ENCODE peak calls at places on chromosomes 13 and 19, in six cellular contexts. O is tibial artery, F is sigmoid colon, B is neuronal stem cell, I is neural progenitor cell, X is lower lobe of right lung. A is an unnamed sample. For H3K4me1, the result is how much of the 10 kb centered on the place peaks cover.

GRCh38 chr13:99119686-99120085 is 81.0 kb upstream of the UBAC2 start:
- DNase-seq in O (no peak), F (no peak), B (no peak), I (no peak), X (no peak), A (no peak)

GRCh38 chr19:38862321-38863059 is 12.7 kb upstream of the HNRNPL start:
- DNase-seq in O (no peak), F (peak), B (no peak), I (peak), X (no peak), A (peak)

GRCh38 chr19:45352471-45352870 is 11.9 kb downstream of the KLC3 start:
- DNase-seq in O (no peak), F (no peak), B (no peak), I (no peak), X (no peak), A (no peak)

GRCh38 chr13:32476021-32476731 is 48.2 kb upstream of the N4BP2L1 start:
- DNase-seq in O (no peak), F (no peak), B (no peak), I (no peak), X (no peak), A (no peak)

GRCh38 chr13:99396446-99396845 is 89.2 kb upstream of the GPR183 start:
- DNase-seq in O (peak), F (no peak), B (no peak), I (no peak), X (no peak), A (no peak)

GRCh38 chr19:55116232-55117062 is 990 bp downstream of the PPP1R12C start:
- DNase-seq in O (peak), F (peak), B (no peak), I (peak), X (peak), A (peak)

GRCh38 chr13:83880275-83881027 is 1.8 kb downstream of the SLITRK1 start:
- DNase-seq in O (no peak), F (no peak), B (no peak), I (peak), X (no peak), A (no peak)

GRCh38 chr19:33177417-33177976 is 16.6 kb upstream of the LRP3 start:
- DNase-seq in O (no peak), F (peak), B (no peak), I (peak), X (no peak), A (no peak)

GRCh38 chr19:44212865-44213346 is 574 bp downstream of the ZNF227 start:
- DNase-seq in O (no peak), F (no peak), B (no peak), I (peak), X (no peak), A (peak)

GRCh38 chr19:1749373-1750342 is 3.6 kb upstream of the ONECUT3 start:
- DNase-seq in O (no peak), F (no peak), B (no peak), I (peak), X (no peak), A (no peak)

GRCh38 chr19:3683405-3683865 is 16.8 kb downstream of the PIP5K1C start:
- DNase-seq in O (no peak), F (no peak), B (no peak), I (peak), X (no peak), A (peak)

GRCh38 chr13:85825454-85825853 is 26.2 kb upstream of the SLITRK6 start:
- DNase-seq in O (no peak), F (no peak), B (no peak), I (no peak), X (no peak), A (no peak)

GRCh38 chr13:33453911-33454310 is 168.4 kb upstream of the STARD13 start:
- DNase-seq in O (no peak), F (no peak), B (no peak), I (no peak), X (no peak), A (no peak)

GRCh38 chr19:15902254-15902653 is 4.4 kb upstream of the CYP4F2 start:
- DNase-seq in O (no peak), F (no peak), B (no peak), I (no peak), X (no peak), A (no peak)

GRCh38 chr19:12346896-12347295 is 13.5 kb upstream of the ZNF563 start:
- DNase-seq in O (no peak), F (no peak), B (no peak), I (no peak), X (no peak), A (no peak)

GRCh38 chr13:76004411-76004810 is 368.3 kb downstream of the LMO7 start:
- DNase-seq in O (no peak), F (no peak), B (no peak), I (no peak), X (no peak), A (no peak)

GRCh38 chr19:7337380-7338194 is 11.2 kb upstream of the ARHGEF18 start:
- DNase-seq in O (peak), F (peak), B (no peak), I (no peak), X (peak), A (no peak)

GRCh38 chr19:39890755-39891551 is 43.5 kb downstream of the FCGBP start:
- DNase-seq in O (peak), F (no peak), B (no peak), I (no peak), X (no peak), A (no peak)

GRCh38 chr19:13031917-13032623 is 36.8 kb downstream of the NFIX start:
- DNase-seq in O (no peak), F (no peak), B (no peak), I (peak), X (no peak), A (no peak)

GRCh38 chr19:2982983-2983350 is 5.6 kb downstream of the TLE6 start:
- DNase-seq in O (peak), F (peak), B (no peak), I (peak), X (peak), A (peak)

GRCh38 chr13:25203256-25203794 is 31.2 kb upstream of the AMER2 start:
- DNase-seq in O (no peak), F (no peak), B (no peak), I (no peak), X (no peak), A (no peak)

GRCh38 chr13:20567881-20568528 is 1.0 kb downstream of the IFT88 start:
- DNase-seq in O (no peak), F (no peak), B (no peak), I (no peak), X (no peak), A (no peak)

GRCh38 chr13:20198781-20199180 is 6.0 kb upstream of the GJB2 start:
- DNase-seq in O (no peak), F (no peak), B (no peak), I (no peak), X (no peak), A (no peak)

GRCh38 chr19:2815923-2816322 is 3.7 kb upstream of the ZNF554 start:
- DNase-seq in O (no peak), F (no peak), B (no peak), I (no peak), X (peak), A (no peak)

GRCh38 chr13:90757127-90757680 is 590.3 kb upstream of the MIR17HG start:
- DNase-seq in O (no peak), F (no peak), B (no peak), I (no peak), X (no peak), A (no peak)

GRCh38 chr19:679418-680286 is 3.5 kb downstream of the FSTL3 start:
- DNase-seq in O (peak), F (peak), B (no peak), I (peak), X (peak), A (peak)

GRCh38 chr19:12802267-12803106 is 618 bp downstream of the THSD8 start:
- DNase-seq in O (peak), F (no peak), B (no peak), I (no peak), X (no peak), A (no peak)

GRCh38 chr19:5073153-5073844 is 104.4 kb downstream of the KDM4B start:
- DNase-seq in O (no peak), F (no peak), B (no peak), I (no peak), X (no peak), A (no peak)

GRCh38 chr13:70568571-70568970 is 460.3 kb upstream of the KLHL1 start:
- DNase-seq in O (no peak), F (no peak), B (peak), I (peak), X (no peak), A (no peak)

GRCh38 chr19:50831026-50831396 is 2.4 kb downstream of the KLK15 start:
- DNase-seq in O (no peak), F (no peak), B (no peak), I (no peak), X (no peak), A (no peak)

GRCh38 chr13:93079294-93079693 is 147.3 kb upstream of the GPC6 start:
- DNase-seq in O (no peak), F (no peak), B (no peak), I (no peak), X (no peak), A (no peak)

GRCh38 chr13:44243198-44243852 is 130.3 kb upstream of the SERP2 start:
- DNase-seq in O (no peak), F (no peak), B (peak), I (peak), X (peak), A (no peak)

GRCh38 chr13:41579168-41579567 is 121.8 kb downstream of the RGCC start:
- DNase-seq in O (no peak), F (no peak), B (no peak), I (no peak), X (no peak), A (no peak)

GRCh38 chr19:35559281-35559659 is 4.2 kb downstream of the ATP4A start:
- DNase-seq in O (no peak), F (no peak), B (no peak), I (peak), X (no peak), A (no peak)

GRCh38 chr13:108227651-108228272 is 9.6 kb downstream of the ABHD13 start:
- DNase-seq in O (no peak), F (no peak), B (no peak), I (peak), X (no peak), A (no peak)

GRCh38 chr19:18109731-18110671 is 12.4 kb downstream of the MAST3 start:
- DNase-seq in O (peak), F (peak), B (no peak), I (peak), X (peak), A (peak)

GRCh38 chr19:18107235-18108083 is 9.9 kb downstream of the MAST3 start:
- DNase-seq in O (no peak), F (no peak), B (no peak), I (no peak), X (peak), A (no peak)

GRCh38 chr19:18109363-18109730 is 11.8 kb downstream of the MAST3 start:
- DNase-seq in O (no peak), F (no peak), B (no peak), I (no peak), X (no peak), A (no peak)

GRCh38 chr19:18110833-18111232 is 13.3 kb downstream of the MAST3 start:
- DNase-seq in O (no peak), F (no peak), B (no peak), I (no peak), X (peak), A (no peak)

DNA sequence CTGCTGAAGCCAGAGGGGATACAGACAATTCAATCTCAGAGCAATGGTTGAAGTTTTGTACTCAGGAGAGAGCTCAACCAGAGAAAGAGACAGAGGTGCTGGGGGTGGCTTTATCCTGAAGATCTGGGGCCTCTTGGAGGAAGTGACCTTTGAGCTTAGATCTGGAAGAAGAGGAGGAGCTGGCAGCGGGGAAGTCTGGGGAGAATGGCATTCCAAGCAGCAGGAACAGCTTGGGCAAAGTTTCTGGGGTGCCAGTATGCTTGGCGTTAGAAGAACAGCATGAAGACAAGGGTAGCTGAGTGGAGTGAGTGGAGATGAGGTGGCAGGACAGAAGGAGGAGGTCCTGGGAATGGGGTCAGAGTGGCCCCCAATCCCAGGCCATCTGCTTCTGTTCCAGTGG is 11.3 kb downstream of the MAST3 start:
- DNase-seq in O (no peak), F (no peak), B (no peak), I (no peak), X (no peak), A (no peak)
- H3K4me1 ChIP-seq in O (under half), F (under half), B (under half), I (under half), X (under half), A (under half)

GRCh38 chr13:28822161-28822560 is 2.0 kb downstream of the MTUS2 start:
- DNase-seq in O (no peak), F (no peak), B (no peak), I (no peak), X (no peak), A (no peak)
- H3K4me3 ChIP-seq in O (no peak), F (no peak), B (no peak), I (no peak), X (no peak), A (no peak)

DNA sequence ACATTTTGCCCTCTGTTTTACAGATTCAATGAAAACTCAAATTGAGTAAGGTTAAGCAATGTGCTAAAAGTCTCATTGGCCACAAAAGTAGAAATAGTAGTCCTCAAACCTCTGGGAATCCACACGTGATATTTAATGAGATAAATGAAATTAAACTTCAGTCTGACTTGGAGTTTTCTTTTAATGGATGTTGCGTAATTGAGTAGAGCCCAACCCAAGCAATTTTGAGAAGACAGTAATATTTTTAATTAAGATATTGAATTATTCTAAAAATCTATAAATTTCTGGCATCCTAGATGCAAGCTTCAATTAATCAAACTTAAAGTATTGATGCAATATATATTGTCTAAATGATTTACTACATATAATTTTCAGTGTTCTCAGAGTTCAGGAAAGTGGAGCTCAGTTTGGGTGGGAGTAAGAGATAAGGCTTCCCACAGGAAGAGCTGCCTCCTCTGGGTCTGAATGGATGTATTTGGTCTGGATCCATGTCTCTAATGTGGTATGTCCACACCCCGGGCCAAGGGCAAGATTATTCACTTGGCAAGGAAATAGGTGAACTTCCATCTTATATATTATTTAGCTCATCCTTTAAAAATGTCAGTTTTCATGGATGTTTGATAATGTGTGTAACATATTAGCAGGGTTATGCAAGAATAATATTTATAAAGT is 6.9 kb downstream of the MBNL2 start:
- DNase-seq in O (no peak), F (no peak), B (no peak), I (no peak), X (no peak), A (no peak)
- H3K4me1 ChIP-seq in O (half or more), F (under half), B (under half), I (under half), X (half or more), A (half or more)

GRCh38 chr13:114124921-114125320 is 7.5 kb downstream of the RASA3 start:
- DNase-seq in O (no peak), F (no peak), B (no peak), I (no peak), X (no peak), A (no peak)
- H3K4me3 ChIP-seq in O (no peak), F (no peak), B (no peak), I (no peak), X (no peak), A (no peak)

DNA sequence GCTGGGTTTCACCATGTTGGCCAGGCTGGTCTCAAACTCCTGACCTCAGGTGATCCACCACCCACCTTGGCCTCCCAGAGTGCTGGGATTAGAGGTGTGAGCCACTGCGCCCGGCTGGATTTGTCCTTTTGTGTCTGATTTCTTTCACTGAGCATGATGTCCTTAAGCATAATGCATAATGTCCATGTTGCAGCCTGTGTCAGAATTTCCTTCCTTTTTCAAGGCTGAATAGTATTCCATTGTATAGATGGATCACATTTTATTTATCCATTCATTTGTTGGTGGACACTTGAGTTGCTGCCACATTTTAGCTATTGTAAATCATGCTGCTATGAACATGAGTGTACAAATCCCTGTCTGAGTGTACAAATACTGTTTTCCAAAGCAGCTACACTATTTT is 25.5 kb downstream of the RFX2 start:
- DNase-seq in O (no peak), F (no peak), B (no peak), I (no peak), X (no peak), A (no peak)
- H3K4me1 ChIP-seq in O (under half), F (under half), B (under half), I (under half), X (under half), A (under half)

DNA sequence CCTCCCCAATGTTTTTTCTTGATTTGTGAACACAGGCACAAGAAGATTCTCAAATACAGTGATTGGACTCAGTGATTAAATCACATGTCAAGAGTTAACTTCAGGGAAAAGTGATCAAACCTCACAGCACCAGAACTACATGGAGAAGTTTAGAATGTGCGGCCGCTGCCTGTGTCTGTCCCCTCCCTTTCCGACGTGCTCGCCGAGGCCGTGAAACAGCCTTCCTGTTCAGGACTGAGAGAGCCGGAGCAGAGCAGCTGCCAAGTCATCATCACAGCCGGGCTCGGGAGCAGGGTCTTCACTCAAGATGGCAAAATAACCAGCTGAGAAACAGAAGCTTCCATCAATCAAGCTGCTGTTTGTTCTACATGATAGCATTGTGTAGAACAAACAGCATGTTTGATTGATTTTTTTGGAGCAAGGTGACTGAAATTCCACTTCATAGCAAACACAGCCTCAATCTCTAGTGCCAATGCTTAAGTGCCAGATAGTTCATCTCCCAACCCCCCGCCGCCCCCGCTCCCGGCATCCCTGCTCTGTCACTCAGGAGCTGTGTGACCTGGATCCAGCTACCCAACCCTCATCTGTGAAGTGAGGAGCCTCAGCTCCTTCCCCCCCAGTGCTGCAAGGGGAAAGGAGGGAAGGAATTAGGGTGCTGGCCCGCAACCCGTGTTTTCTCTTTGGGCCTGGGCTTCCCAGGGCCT is 70.6 kb downstream of the HSPH1 start:
- DNase-seq in O (no peak), F (no peak), B (no peak), I (no peak), X (no peak), A (no peak)
- H3K4me3 ChIP-seq in O (no peak), F (no peak), B (no peak), I (no peak), X (no peak), A (no peak)

DNA sequence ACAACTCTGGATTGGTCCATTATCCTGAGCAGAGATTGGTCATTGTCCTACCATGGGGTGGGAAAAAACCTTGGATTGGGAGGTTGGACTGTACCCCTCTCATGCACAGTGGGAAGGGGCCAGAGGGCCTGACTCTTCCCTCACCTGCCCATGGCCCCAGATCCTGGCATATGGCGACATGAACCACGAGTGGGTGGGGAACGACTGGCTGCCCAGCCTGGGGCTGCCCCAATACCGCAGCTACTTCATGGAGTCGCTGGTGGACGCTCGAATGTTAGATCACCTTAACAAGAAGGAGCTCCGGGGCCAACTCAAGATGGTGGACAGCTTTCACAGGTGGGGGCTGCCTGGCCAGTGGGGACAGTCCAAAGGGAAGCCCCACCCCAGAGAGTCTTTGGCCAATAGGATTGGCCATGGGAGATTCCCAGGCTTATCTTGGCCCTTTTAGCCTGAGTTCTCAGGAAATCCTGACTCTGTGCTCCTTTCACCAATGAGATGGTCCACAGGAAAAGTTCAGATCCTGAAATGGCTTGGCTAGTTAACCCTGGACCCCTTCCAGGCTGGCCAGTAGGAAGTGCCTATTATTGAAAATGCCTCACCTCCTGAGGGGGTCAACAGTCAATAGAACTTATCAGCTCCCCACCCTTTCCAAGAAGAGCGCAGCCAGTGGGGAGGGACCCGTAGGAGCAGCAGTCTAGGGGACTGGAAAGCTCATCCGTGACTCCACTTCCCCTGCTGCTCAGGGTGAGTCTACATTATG is 7.1 kb downstream of the HRC start:
- DNase-seq in O (no peak), F (no peak), B (no peak), I (no peak), X (no peak), A (peak)
- H3K4me1 ChIP-seq in O (under half), F (under half), B (under half), I (under half), X (half or more), A (half or more)